ENCODE peak calls at places on chromosomes 4 and X, in eight cellular contexts. C is heart right ventricle, L is heart left ventricle, P is AG04450, V is tibial artery, W is BE2C, U is upper lobe of right lung, X is right atrium auricular region. T is an unnamed sample.

GRCh38 chr4:6126971-6127745 is 73.2 kb downstream of the JAKMIP1 start:
- DNase-seq in C (no peak), L (no peak), P (no peak), V (no peak), W (no peak), U (peak), X (no peak), T (no peak)

GRCh38 chr4:24024597-24024996 is 134.8 kb upstream of the PPARGC1A start:
- DNase-seq in C (no peak), L (no peak), P (peak), V (no peak), W (no peak), U (no peak), X (no peak), T (peak)

GRCh38 chr4:113278324-113278934 is 229.0 kb downstream of the ANK2 start:
- DNase-seq in C (peak), L (peak), P (peak), V (peak), W (peak), U (no peak), X (peak), T (no peak)

GRCh38 chrX:129762448-129762847 is 17.3 kb upstream of the SASH3 start:
- DNase-seq in C (no peak), L (no peak), P (no peak), V (no peak), W (no peak), U (no peak), X (no peak), T (no peak)

GRCh38 chr4:182145360-182145905 is 97.8 kb upstream of the TENM3 start:
- DNase-seq in C (no peak), L (no peak), P (no peak), V (no peak), W (peak), U (no peak), X (no peak), T (no peak)

GRCh38 chr4:76023381-76023780 is at the start of gene CXCL10:
- DNase-seq in C (no peak), L (no peak), P (no peak), V (no peak), W (no peak), U (no peak), X (no peak), T (no peak)

GRCh38 chr4:38281416-38282071 is 321.3 kb downstream of the PTTG2 start:
- DNase-seq in C (no peak), L (no peak), P (no peak), V (no peak), W (no peak), U (no peak), X (no peak), T (peak)

GRCh38 chrX:14616876-14617275 is 87.5 kb downstream of the GLRA2 start:
- DNase-seq in C (no peak), L (no peak), P (peak), V (no peak), W (no peak), U (no peak), X (no peak), T (no peak)

GRCh38 chr4:80135702-80136058 is 61.6 kb upstream of the PRDM8 start:
- DNase-seq in C (no peak), L (no peak), P (no peak), V (no peak), W (no peak), U (no peak), X (no peak), T (no peak)

GRCh38 chr4:10703146-10703545 is 18.6 kb upstream of the CLNK start:
- DNase-seq in C (no peak), L (no peak), P (no peak), V (no peak), W (no peak), U (no peak), X (no peak), T (no peak)

GRCh38 chr4:40185830-40186664 is 10.8 kb upstream of the RHOH start:
- DNase-seq in C (no peak), L (no peak), P (no peak), V (no peak), W (no peak), U (no peak), X (no peak), T (no peak)

GRCh38 chr4:38499101-38499500 is 164.9 kb upstream of the KLF3 start:
- DNase-seq in C (no peak), L (no peak), P (no peak), V (no peak), W (no peak), U (no peak), X (no peak), T (no peak)

GRCh38 chr4:75848891-75849290 is 53.4 kb downstream of the PPEF2 start:
- DNase-seq in C (no peak), L (no peak), P (no peak), V (no peak), W (no peak), U (no peak), X (no peak), T (no peak)

GRCh38 chr4:89446193-89446592 is 138.6 kb upstream of the GPRIN3 start:
- DNase-seq in C (no peak), L (no peak), P (no peak), V (no peak), W (no peak), U (no peak), X (no peak), T (no peak)

GRCh38 chrX:70908541-70908940 is at the start of gene TEX11:
- DNase-seq in C (no peak), L (no peak), P (no peak), V (no peak), W (no peak), U (no peak), X (no peak), T (no peak)

GRCh38 chrX:49260221-49260985 is 4.1 kb downstream of the FOXP3 start:
- DNase-seq in C (no peak), L (no peak), P (no peak), V (no peak), W (no peak), U (no peak), X (no peak), T (no peak)

GRCh38 chrX:19514791-19515614 is at the start of gene MAP3K15:
- DNase-seq in C (no peak), L (no peak), P (no peak), V (no peak), W (peak), U (peak), X (no peak), T (no peak)
- H3K4me3 ChIP-seq in C (no peak), L (peak), P (peak), V (peak), W (peak), U (peak), X (peak), T (peak)

GRCh38 chr4:166594326-166594946 is 639.9 kb downstream of the SPOCK3 start:
- DNase-seq in C (peak), L (no peak), P (no peak), V (no peak), W (peak), U (no peak), X (no peak), T (peak)
- TF ChIP-seq CTCF in C (peak), L (no peak), P (peak), V (peak), W (peak), U (no peak), X (no peak), T (peak)

DNA sequence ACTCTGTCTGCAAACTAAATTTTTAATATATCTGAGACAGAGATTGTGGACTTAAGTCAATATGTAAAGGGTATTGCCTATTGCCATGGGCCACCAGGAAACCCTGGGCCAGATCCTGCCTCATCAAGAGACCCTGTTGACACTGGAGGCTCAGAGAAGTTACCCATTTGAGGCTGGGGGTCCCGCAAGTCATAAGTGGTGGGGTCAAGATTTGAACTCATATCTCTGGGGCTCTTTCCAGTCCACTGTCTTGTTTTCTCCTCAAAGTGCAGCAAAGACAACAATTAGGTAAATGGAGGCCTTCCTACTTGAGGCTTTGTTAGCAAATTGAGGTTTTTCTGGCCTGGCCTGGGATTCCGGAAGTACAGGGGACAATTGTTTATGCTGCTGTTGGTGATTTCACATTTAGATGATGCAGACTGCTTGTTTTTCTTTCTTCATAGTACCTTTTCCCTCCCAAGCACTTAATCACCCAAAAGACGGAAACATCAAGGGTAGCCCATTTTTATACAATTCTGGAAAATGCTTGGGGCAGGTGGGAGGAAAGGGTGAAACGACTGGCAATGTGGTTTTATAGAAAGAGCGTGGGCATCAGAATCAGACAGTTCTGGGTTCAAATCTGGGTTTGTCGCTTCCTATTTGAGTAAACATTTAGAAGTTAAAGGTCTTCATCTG is 160.0 kb downstream of the SMIM20 start:
- DNase-seq in C (no peak), L (no peak), P (no peak), V (no peak), W (no peak), U (no peak), X (no peak), T (no peak)
- H3K4me3 ChIP-seq in C (no peak), L (no peak), P (no peak), V (no peak), W (no peak), U (no peak), X (no peak), T (no peak)

DNA sequence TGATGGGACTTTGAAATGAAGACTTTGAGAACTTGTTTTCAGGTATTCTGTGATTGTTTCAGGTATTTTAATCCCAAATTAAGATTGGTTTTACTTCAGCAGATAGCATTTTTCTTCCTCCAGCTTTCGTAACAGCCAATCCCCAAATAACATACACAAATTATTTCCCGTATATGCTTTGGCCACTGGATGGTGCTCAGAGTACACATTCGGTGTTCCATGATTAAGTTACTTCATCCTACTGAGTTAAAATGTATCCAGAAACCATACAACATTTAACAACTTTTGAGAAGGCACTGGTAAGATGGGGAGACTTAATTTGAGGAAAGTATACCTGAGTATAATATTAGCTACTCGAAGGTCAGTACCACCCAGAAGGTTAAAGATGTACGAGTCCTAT is 233.4 kb upstream of the FAM47A start:
- DNase-seq in C (no peak), L (no peak), P (no peak), V (no peak), W (no peak), U (no peak), X (no peak), T (no peak)
- TF ChIP-seq CTCF in C (peak), L (no peak), P (peak), V (peak), W (no peak), U (peak), X (no peak), T (peak)

DNA sequence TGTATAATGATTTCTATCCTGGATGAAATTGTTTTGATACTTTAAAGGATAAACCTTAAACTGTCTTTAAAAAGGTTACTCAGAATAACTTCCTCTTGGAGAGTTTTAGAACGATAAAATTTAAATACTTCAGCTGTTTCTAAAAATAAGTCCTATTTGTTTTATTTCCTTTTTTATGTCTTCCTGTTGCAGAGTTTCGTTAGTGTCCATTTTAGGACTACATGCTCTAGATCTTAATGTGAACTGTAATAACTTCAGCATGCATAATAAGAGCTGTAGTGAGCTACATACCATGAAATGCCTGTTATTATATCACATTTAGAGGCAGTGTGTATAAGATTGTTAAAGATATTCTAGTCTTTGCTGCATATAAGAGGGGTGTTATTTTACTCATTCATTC is 14.6 kb downstream of the ATP10D start:
- DNase-seq in C (no peak), L (no peak), P (no peak), V (no peak), W (no peak), U (no peak), X (no peak), T (no peak)
- H3K4me3 ChIP-seq in C (no peak), L (no peak), P (no peak), V (no peak), W (no peak), U (no peak), X (no peak), T (no peak)

DNA sequence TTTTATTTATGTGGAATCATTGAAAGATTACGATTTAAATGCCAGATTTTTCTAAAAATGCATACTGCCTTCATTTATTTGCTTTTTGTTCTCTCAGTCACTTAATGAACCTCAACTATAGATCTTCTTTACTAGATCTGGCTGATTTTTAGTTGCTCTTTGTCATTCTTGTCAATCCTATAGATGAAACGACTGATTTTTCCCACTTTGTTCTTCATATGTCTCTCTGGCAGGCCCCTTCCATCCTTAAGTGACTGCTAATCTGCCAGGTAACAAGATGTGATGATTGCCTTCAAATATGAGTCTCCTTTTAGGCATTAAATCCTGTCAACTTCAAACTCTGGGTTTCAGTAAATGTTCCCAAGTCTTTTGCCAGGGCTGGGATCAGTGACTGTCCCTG is 61.0 kb downstream of the ALG13 start:
- DNase-seq in C (no peak), L (no peak), P (no peak), V (no peak), W (no peak), U (no peak), X (no peak), T (no peak)
- TF ChIP-seq CTCF in C (no peak), L (no peak), P (no peak), V (no peak), W (no peak), U (no peak), X (no peak), T (no peak)

DNA sequence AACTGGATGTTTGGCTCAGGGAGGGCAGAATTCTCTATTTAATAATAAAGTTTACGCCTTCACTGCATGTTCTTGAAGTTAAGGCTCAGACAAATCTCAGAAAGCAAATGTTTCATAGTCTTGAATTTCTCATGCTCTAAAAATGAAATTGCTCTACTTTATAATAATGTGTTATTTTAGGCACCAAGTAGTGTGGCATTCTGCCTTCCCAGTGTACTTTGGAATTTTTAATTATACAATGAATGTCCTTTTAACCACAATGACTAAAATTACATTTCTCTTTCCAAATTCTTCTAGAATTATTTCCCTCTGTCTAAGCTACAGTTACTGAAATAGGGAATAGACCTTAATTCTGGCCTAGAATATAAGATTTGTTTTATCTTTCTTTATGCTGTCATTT is 97.9 kb upstream of the PDE5A start:
- DNase-seq in C (no peak), L (no peak), P (no peak), V (no peak), W (no peak), U (no peak), X (no peak), T (no peak)
- H3K4me3 ChIP-seq in C (no peak), L (no peak), P (no peak), V (no peak), W (no peak), U (no peak), X (no peak), T (no peak)